ENCODE peak calls at places on chromosomes 4 and X, in eight cellular contexts. Y is tibial artery, R is astrocyte, I is endothelial cell, V is psoas muscle, A is Peyer's patch, G is heart right ventricle, U is nephron progenitor cell. W is an unnamed sample.

GRCh38 chr4:88697588-88698329 is at the start of gene NAP1L5:
- DNase-seq in Y (peak; percentile 49), R (peak; percentile 69), I (peak; percentile 35), V (peak; percentile 84), A (peak; percentile 59), G (peak; percentile 70), U (peak; percentile 56), W (peak; percentile 59)

GRCh38 chr4:179472164-179472563 is 2029.9 kb upstream of the AGA start:
- DNase-seq in Y (no peak), R (no peak), I (no peak), V (no peak), A (no peak), G (no peak), U (no peak), W (no peak)

GRCh38 chr4:112031712-112032328 is 113.4 kb upstream of the FAM241A start:
- DNase-seq in Y (no peak), R (peak; percentile 31), I (peak; percentile 38), V (no peak), A (no peak), G (no peak), U (peak; percentile 37), W (peak; percentile 50)

GRCh38 chr4:124753941-124754581 is 41.5 kb upstream of the ANKRD50 start:
- DNase-seq in Y (no peak), R (no peak), I (no peak), V (no peak), A (no peak), G (no peak), U (no peak), W (no peak)

GRCh38 chr4:110850461-110851447 is 227.9 kb upstream of the PITX2 start:
- DNase-seq in Y (no peak), R (no peak), I (no peak), V (peak; percentile 69), A (no peak), G (no peak), U (peak; percentile 47), W (no peak)

GRCh38 chr4:54063224-54063623 is 1.2 kb downstream of the CHIC2 start:
- DNase-seq in Y (no peak), R (peak; percentile 55), I (no peak), V (no peak), A (no peak), G (no peak), U (no peak), W (no peak)

GRCh38 chr4:2862528-2862927 is 18.9 kb downstream of the ADD1 start:
- DNase-seq in Y (no peak), R (peak; percentile 39), I (no peak), V (no peak), A (no peak), G (no peak), U (no peak), W (no peak)

GRCh38 chrX:116009348-116009747 is 161.2 kb upstream of the AGTR2 start:
- DNase-seq in Y (no peak), R (no peak), I (no peak), V (no peak), A (no peak), G (no peak), U (no peak), W (no peak)

GRCh38 chrX:19544693-19545305 is 29.5 kb upstream of the MAP3K15 start:
- DNase-seq in Y (peak; percentile 22), R (peak; percentile 22), I (peak; percentile 35), V (no peak), A (peak; percentile 40), G (no peak), U (peak; percentile 50), W (peak; percentile 64)

GRCh38 chr4:26334366-26334765 is 13.6 kb downstream of the RBPJ start:
- DNase-seq in Y (no peak), R (no peak), I (no peak), V (no peak), A (no peak), G (no peak), U (no peak), W (no peak)
- TF ChIP-seq CTCF in Y (no peak), R (no peak), I (no peak), V (no peak), A (no peak), G (no peak), U (no peak), W (no peak)

DNA sequence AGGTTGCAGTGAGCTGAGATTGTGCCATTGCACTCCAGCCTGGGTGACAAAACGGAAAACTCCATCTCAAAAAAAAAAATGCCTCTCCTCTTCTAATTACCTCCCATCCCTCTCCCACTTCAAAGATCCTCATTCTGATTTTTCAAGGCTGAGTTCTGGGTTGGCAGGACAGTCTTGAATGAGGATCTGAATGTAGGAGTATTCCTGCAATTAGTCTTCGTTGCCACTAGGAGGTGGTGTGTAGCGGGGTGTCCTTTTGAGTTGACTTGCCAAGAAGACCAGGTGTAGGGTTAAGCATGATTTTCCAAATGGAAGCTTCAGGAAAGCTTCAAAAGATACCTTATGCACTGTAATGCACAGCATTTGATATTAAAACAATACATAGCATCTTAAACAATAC is 169.9 kb downstream of the ASMT start:
- DNase-seq in Y (no peak), R (no peak), I (no peak), V (no peak), A (no peak), G (no peak), U (no peak), W (no peak)
- TF ChIP-seq CTCF in Y (no peak), R (no peak), I (peak; percentile 63), V (no peak), A (no peak), G (no peak), U (no peak), W (no peak)

DNA sequence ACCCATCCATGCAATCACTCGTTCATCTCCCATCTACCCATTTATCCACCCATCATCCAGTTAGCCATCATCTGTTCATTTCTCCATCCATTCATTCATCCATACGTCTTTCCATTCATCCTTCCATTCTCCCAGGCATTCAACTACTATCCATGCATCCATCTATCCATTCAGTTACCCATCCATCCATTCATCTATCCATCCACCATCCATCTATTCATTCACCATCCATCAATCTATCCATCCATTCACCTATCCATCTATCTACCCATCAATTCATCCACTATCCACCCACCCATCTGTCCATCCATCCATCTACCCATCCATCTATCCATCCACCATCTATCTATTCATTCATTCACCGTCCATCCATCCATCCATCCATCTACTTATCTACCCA is 223.3 kb downstream of the AFAP1 start:
- DNase-seq in Y (no peak), R (no peak), I (no peak), V (no peak), A (no peak), G (no peak), U (no peak), W (no peak)
- TF ChIP-seq CTCF in Y (no peak), R (no peak), I (no peak), V (no peak), A (no peak), G (no peak), U (no peak), W (no peak)

DNA sequence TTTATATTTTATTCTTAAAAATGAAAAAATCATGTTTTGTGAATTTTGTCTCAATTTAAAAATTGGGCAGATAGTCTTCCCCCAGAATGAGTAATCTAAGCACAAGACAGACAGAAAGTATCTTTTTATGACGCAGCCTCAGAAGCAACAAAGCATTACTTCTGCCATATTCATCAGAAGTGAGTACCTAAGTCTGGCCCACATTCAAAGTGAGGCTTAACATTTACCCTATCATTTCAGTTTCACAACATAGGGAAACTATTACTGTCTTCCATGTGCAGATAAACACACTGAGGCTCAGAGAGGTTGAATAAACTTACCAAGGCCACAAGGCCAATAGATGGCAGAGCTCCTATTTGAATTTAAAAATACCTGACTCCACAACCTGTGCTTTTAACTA is 4.4 kb upstream of the PRDX4 start:
- DNase-seq in Y (no peak), R (peak; percentile 60), I (no peak), V (no peak), A (no peak), G (no peak), U (no peak), W (peak; percentile 26)
- TF ChIP-seq CTCF in Y (no peak), R (no peak), I (no peak), V (no peak), A (no peak), G (no peak), U (no peak), W (no peak)

GRCh38 chr4:186551849-186552248 is 3.5 kb downstream of the MTNR1A start:
- DNase-seq in Y (no peak), R (no peak), I (no peak), V (no peak), A (no peak), G (no peak), U (no peak), W (no peak)

GRCh38 chr4:186557061-186557460 is 1.7 kb upstream of the MTNR1A start:
- DNase-seq in Y (no peak), R (no peak), I (no peak), V (no peak), A (no peak), G (no peak), U (no peak), W (no peak)

GRCh38 chr4:186554485-186554884 is 882 bp downstream of the MTNR1A start:
- DNase-seq in Y (no peak), R (peak; percentile 16), I (peak; percentile 34), V (no peak), A (no peak), G (no peak), U (peak; percentile 37), W (no peak)

GRCh38 chr4:186554890-186555827 is at the start of gene MTNR1A:
- DNase-seq in Y (no peak), R (peak; percentile 5), I (peak; percentile 34), V (no peak), A (no peak), G (no peak), U (peak; percentile 70), W (no peak)

GRCh38 chr4:186553717-186554116 is 1.6 kb downstream of the MTNR1A start:
- DNase-seq in Y (no peak), R (no peak), I (no peak), V (no peak), A (no peak), G (no peak), U (no peak), W (no peak)
- TF ChIP-seq CTCF in Y (no peak), R (no peak), I (no peak), V (no peak), A (no peak), G (no peak), U (no peak), W (no peak)